ENCODE peak calls at places on chromosomes 12 and 14, in four cellular contexts. N is endothelial cell of umbilical vein, M is MG63, K is tibial artery. R is an unnamed sample.

GRCh38 chr14:93041002-93041401 is 74.7 kb downstream of the ITPK1 start:
- DNase-seq in K (no peak), N (no peak), M (no peak), R (no peak)

GRCh38 chr14:52856139-52856538 is 64.7 kb upstream of the GNPNAT1 start:
- DNase-seq in K (no peak), M (no peak), N (no peak), R (no peak)

GRCh38 chr12:58580095-58580494 is 340.2 kb downstream of the LRIG3 start:
- DNase-seq in M (no peak), K (no peak), N (no peak), R (no peak)

GRCh38 chr14:101009531-101009930 is 106.0 kb upstream of the RTL1 start:
- DNase-seq in K (peak), M (no peak), N (no peak), R (no peak)

GRCh38 chr12:90945070-90945649 is 9.8 kb downstream of the CCER1 start:
- DNase-seq in N (peak), K (no peak), M (no peak), R (no peak)

GRCh38 chr12:104399750-104400612 is 56.8 kb upstream of the CHST11 start:
- DNase-seq in K (no peak), M (no peak), N (no peak), R (no peak)

GRCh38 chr12:76144253-76144564 is 59.7 kb upstream of the NAP1L1 start:
- DNase-seq in N (peak), K (no peak), M (peak), R (no peak)

GRCh38 chr14:73802431-73803188 is 49.0 kb upstream of the PTGR2 start:
- DNase-seq in N (peak), K (no peak), M (no peak), R (no peak)

GRCh38 chr14:98171654-98172053 is 1100.3 kb downstream of the BCL11B start:
- DNase-seq in N (no peak), M (no peak), K (no peak), R (no peak)

GRCh38 chr12:105334568-105334967 is 4.1 kb downstream of the C12orf75 start:
- DNase-seq in M (no peak), K (no peak), N (no peak), R (no peak)

GRCh38 chr12:15152864-15153263 is 68.4 kb downstream of the RERG start:
- DNase-seq in K (no peak), M (no peak), N (peak), R (no peak)

GRCh38 chr14:104244221-104245011 is 106.0 kb downstream of the KIF26A start:
- DNase-seq in N (no peak), M (no peak), K (no peak), R (peak)

GRCh38 chr14:36424478-36425102 is 95.4 kb downstream of the NKX2-1 start:
- DNase-seq in N (no peak), M (peak), K (no peak), R (no peak)

GRCh38 chr12:10540776-10541205 is 35.1 kb downstream of the EIF2S3B start:
- DNase-seq in K (no peak), M (no peak), N (no peak), R (no peak)

GRCh38 chr12:12685305-12685704 is 10.7 kb downstream of the GPR19 start:
- DNase-seq in K (no peak), M (no peak), N (no peak), R (no peak)

GRCh38 chr12:38392584-38393144 is 76.1 kb downstream of the ALG10B start:
- DNase-seq in K (no peak), M (peak), N (no peak), R (no peak)

GRCh38 chr14:63406341-63406740 is 87.6 kb upstream of the GPHB5 start:
- DNase-seq in N (no peak), M (no peak), K (no peak), R (no peak)

GRCh38 chr14:73633517-73634332 is 11.1 kb upstream of the DNAL1 start:
- DNase-seq in K (peak), N (peak), M (peak), R (peak)

GRCh38 chr14:93299831-93300230 is 33.0 kb downstream of the BTBD7 start:
- DNase-seq in N (no peak), K (no peak), M (no peak), R (no peak)

GRCh38 chr12:2653461-2653965 is 141.3 kb upstream of the FKBP4 start:
- DNase-seq in K (no peak), M (no peak), N (no peak), R (no peak)

GRCh38 chr14:21699551-21699950 is 25.9 kb upstream of the OR4E1 start:
- DNase-seq in K (no peak), N (no peak), M (no peak), R (no peak)

GRCh38 chr12:95593266-95593871 is 42.1 kb upstream of the USP44 start:
- DNase-seq in K (no peak), N (no peak), M (no peak), R (no peak)

GRCh38 chr12:119235352-119235751 is 56.6 kb downstream of the HSPB8 start:
- DNase-seq in K (no peak), M (no peak), N (no peak), R (no peak)

GRCh38 chr14:61452452-61452851 is 131.1 kb downstream of the PRKCH start:
- DNase-seq in M (no peak), K (no peak), N (no peak), R (no peak)

GRCh38 chr12:21499765-21500164 is 1.7 kb downstream of the RECQL start:
- DNase-seq in K (no peak), M (no peak), N (no peak), R (no peak)
- H3K4me3 ChIP-seq in K (peak), M (peak), N (no peak), R (no peak)

DNA sequence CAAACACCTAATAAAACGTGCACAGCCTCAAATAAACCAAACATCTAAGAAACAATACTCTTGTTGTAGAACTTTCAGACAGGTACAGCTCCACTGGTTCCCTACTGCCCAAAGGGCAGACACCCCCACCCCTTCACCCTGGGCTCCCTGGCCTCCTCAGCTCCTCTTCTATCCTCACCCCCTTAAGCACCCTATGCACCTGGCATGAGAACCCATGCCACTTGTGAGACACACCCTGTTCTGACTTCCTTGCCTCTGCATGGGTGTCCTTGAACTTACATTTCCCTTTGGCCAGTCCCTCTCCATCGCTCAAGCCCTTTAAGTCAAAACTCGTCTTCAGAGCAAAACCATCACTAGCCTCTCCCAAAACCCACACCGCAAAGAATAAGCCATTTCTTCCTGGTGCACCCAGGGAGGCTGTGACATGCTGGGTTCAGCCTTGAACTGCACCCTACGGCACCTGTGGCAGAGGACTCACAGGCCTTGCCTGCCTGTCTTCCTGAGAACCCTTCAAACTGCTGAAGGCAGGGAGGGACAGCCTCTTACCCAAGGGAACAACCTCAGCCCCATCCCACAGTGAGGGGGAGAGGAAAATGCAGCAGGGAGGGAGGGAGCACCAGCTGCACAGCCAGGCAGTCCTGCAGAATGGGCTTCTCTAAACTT is 12.6 kb upstream of the ACTR6 start:
- DNase-seq in M (no peak), K (no peak), N (no peak), R (no peak)
- H3K4me3 ChIP-seq in M (no peak), K (no peak), N (no peak), R (no peak)

DNA sequence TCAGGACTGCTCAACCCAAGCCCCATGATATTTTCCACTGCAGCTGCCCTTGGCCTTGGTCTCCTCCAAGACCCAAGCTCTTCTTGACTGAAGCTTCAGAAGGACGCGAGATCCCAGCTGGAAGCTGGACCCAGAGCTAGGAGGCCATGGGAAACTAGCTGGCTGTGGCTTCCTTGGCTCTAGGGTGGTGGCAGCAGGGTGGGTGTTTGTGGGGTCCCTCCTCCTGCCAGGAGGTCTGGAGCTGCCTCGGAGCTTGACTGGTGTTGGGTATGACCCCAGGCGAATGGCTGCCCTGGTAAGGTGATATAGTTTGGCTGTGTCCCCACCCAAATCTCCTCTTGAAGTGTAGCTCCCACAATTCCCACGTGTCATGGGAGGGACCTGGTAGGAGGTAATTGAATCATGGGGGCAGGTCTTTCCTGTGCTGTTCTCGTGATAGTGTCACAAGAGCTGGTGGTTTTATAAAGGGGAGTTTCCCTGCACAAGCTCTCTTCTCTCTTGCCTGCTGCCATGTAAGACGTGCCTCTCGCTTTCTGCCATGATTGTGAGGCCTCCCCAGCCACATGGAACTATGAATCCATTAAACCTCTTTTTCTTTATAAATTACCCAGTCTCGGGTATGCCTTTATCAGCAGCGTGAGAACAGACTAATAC is 51.4 kb downstream of the TRPV4 start:
- DNase-seq in K (peak), M (no peak), N (no peak), R (no peak)
- H3K4me3 ChIP-seq in K (no peak), M (no peak), N (no peak), R (no peak)

DNA sequence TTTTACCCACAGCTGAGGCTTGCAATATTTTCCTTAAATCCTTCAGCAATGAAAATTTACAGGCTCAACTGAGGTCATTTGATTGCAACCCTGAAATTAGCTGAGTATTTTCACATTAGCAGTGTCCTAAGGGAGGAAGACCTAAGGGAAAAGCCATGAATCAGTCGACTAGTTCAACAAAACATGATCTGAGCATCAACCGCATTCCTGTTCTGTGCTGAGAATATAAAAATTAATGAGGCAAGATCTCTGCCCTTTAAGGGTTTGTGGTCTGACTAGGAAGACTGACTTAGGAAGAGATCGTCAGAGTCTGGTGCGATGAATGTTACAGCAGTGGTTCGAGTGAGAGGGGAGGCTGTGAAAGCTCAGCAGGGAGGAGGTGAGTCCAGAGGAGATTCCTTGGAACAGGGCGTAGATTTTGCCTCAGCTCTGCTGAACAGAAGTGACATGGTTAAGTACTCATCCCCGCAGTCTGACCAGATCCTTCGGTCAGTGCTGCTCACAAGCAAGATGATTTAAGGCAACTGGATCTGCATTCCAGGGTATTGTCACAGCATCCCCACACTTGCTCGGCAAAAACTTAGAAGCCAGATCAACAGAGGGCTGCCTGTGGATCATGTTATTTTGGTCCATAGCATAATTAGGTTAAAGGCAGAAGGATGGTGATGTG is 49.6 kb downstream of the BMAL2 start:
- DNase-seq in M (no peak), N (no peak), K (no peak), R (no peak)
- H3K4me3 ChIP-seq in M (no peak), N (no peak), K (no peak), R (no peak)

GRCh38 chr14:33946679-33947078 is 4.2 kb downstream of the EGLN3 start:
- DNase-seq in M (no peak), K (no peak), N (no peak), R (no peak)
- H3K4me3 ChIP-seq in M (no peak), K (peak), N (no peak), R (peak)

GRCh38 chr12:109711596-109712461 is 1.8 kb upstream of the FAM222A start:
- DNase-seq in M (no peak), K (no peak), N (no peak), R (peak)

GRCh38 chr12:109715310-109716091 is 1.9 kb downstream of the FAM222A start:
- DNase-seq in K (no peak), M (no peak), N (no peak), R (no peak)

GRCh38 chr12:109714913-109715244 is 1.3 kb downstream of the FAM222A start:
- DNase-seq in M (no peak), N (no peak), K (no peak), R (peak)

GRCh38 chr12:109714141-109714912 is 702 bp downstream of the FAM222A start:
- DNase-seq in K (no peak), N (peak), M (peak), R (peak)

GRCh38 chr12:109713187-109713984 is at the start of gene FAM222A:
- DNase-seq in K (peak), M (peak), N (peak), R (peak)
- H3K4me3 ChIP-seq in K (peak), M (peak), N (peak), R (peak)

GRCh38 chr14:34211732-34212131 is 250.3 kb downstream of the SPTSSA start:
- DNase-seq in K (no peak), N (no peak), M (no peak), R (no peak)
- H3K4me3 ChIP-seq in K (no peak), N (no peak), M (no peak), R (no peak)

R was measured in aorta.